ENCODE peak calls at places on chromosomes 12 and 14, in nine cellular contexts. T, W, H, J, L, Q, F, B and O are unnamed samples.
A peak's percentile ranks its signal among the peaks of the same experiment; 100 is the strongest.

GRCh38 chr12:49637401-49637800 is 14.0 kb downstream of the PRPF40B start:
- DNase-seq in H (no peak), B (no peak), J (no peak), W (no peak), F (no peak), L (no peak), Q (no peak), T (no peak), O (no peak)

GRCh38 chr14:49984419-49984818 is 91.5 kb downstream of the ARF6 start:
- DNase-seq in W (no peak), Q (no peak), T (no peak), L (no peak), H (no peak), F (no peak), B (no peak), J (no peak), O (no peak)

GRCh38 chr12:25377475-25378179 is 126.9 kb upstream of the KRAS start:
- DNase-seq in W (no peak), Q (peak; percentile 20), F (no peak), J (no peak), B (no peak), T (no peak), L (no peak), H (no peak), O (no peak)

GRCh38 chr14:60315591-60315990 is 66.6 kb downstream of the PPM1A start:
- DNase-seq in W (no peak), H (no peak), F (no peak), Q (no peak), B (no peak), L (no peak), J (no peak), T (no peak), O (no peak)

GRCh38 chr12:78802593-78802992 is 62.0 kb upstream of the SYT1 start:
- DNase-seq in Q (no peak), H (no peak), B (no peak), J (no peak), T (no peak), L (no peak), W (no peak), F (no peak), O (no peak)

GRCh38 chr14:38502241-38502640 is 246.3 kb upstream of the CLEC14A start:
- DNase-seq in T (no peak), W (no peak), J (no peak), B (no peak), F (no peak), H (no peak), Q (no peak), L (no peak), O (no peak)

GRCh38 chr12:129083121-129083520 is 229.8 kb downstream of the GLT1D1 start:
- DNase-seq in H (no peak), T (no peak), L (no peak), W (no peak), Q (no peak), B (no peak), J (no peak), F (no peak), O (no peak)

GRCh38 chr14:103517626-103518415 is 4.8 kb downstream of the CKB start:
- DNase-seq in Q (no peak), L (peak; percentile 63), J (peak; percentile 53), T (no peak), F (peak; percentile 64), W (no peak), H (no peak), B (no peak), O (no peak)

GRCh38 chr12:111607239-111607638 is 8.1 kb upstream of the ATXN2 start:
- DNase-seq in J (no peak), L (no peak), F (no peak), B (no peak), W (no peak), T (no peak), H (no peak), Q (no peak), O (no peak)

GRCh38 chr12:98259667-98260066 is 255.7 kb upstream of the TMPO start:
- DNase-seq in T (no peak), H (no peak), J (no peak), L (no peak), F (no peak), B (no peak), W (no peak), Q (no peak), O (no peak)

GRCh38 chr14:52703664-52704063 is 3.3 kb upstream of the PSMC6 start:
- DNase-seq in H (no peak), B (no peak), J (no peak), W (no peak), F (no peak), L (no peak), Q (no peak), T (no peak), O (no peak)

GRCh38 chr14:89466460-89466859 is 49.4 kb upstream of the FOXN3 start:
- DNase-seq in W (no peak), T (no peak), B (no peak), Q (peak; percentile 54), J (no peak), F (peak; percentile 58), H (no peak), L (no peak), O (no peak)

GRCh38 chr14:42806909-42807315 is 1200.2 kb downstream of the LRFN5 start:
- DNase-seq in Q (no peak), B (no peak), H (no peak), L (no peak), J (no peak), W (no peak), F (no peak), T (no peak), O (no peak)

GRCh38 chr12:85711735-85712390 is 124.3 kb downstream of the RASSF9 start:
- DNase-seq in F (no peak), T (no peak), Q (no peak), J (peak; percentile 36), L (no peak), W (no peak), H (no peak), B (peak; percentile 81), O (no peak)

DNA sequence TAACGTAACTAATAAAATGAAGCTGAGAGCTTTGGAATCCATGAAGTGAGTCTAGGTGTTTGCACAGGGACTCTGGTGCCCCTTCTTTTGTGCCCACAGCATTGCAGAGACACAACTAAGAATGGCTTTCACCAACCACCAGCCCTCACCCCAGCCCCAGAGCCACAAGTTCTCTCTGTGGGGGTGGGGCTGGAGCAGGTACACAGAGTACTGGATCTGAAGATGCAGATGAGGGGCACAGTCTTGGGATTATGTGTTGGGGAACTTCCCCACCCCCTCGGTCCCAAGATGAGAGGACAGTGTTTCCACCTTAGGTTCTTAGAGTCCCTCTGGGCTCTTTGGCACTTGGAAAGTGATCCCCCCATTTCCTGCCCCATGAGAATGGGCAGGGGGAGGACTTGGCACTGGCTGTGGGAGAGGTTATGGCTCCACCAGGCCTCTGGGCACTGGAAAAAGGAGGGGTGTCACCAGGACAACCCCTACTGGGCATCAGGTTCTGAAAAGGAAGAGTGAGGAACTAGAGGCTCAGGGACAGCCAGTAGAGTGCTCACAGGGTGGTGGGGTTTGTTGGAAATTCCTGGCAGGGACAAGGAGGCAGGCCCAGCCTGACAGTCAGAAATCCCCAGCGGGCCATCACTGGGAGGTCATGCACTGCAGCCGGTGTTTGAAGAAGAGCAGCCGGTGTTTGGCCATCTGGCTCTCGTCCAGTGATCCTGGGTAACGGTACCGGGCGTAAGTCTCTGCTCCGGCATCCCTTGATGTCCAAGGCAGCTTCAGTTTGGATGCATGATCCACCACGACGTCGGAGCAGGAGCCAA is 6.7 kb downstream of the B4GALNT1 start:
- DNase-seq in L (no peak), Q (no peak), B (no peak), F (no peak), W (no peak), T (no peak), J (no peak), H (peak; percentile 97), O (no peak)
- H3K27me3 ChIP-seq in L (peaks cover 52% of the 10 kb centered on the region), Q (peaks cover 54% of the 10 kb centered on the region), B (no peaks in the 10 kb centered on the region), F (no peaks in the 10 kb centered on the region), W (peaks cover 39% of the 10 kb centered on the region), T (peaks cover 78% of the 10 kb centered on the region), J (no peaks in the 10 kb centered on the region), H (peaks cover 31% of the 10 kb centered on the region), O (no peaks in the 10 kb centered on the region)

GRCh38 chr12:14896477-14897184 is 11.0 kb upstream of the MGP start:
- DNase-seq in J (no peak), L (no peak), W (no peak), Q (no peak), H (no peak), T (no peak), F (no peak), B (no peak), O (no peak)

GRCh38 chr12:14893471-14894250 is 8.0 kb upstream of the MGP start:
- DNase-seq in B (peak; percentile 57), F (no peak), J (no peak), T (peak; percentile 57), Q (no peak), W (no peak), H (no peak), L (no peak), O (peak; percentile 31)

GRCh38 chr12:14892726-14893442 is 7.2 kb upstream of the MGP start:
- DNase-seq in T (peak; percentile 57), W (no peak), L (peak; percentile 73), J (peak; percentile 72), F (no peak), H (no peak), B (peak; percentile 83), Q (no peak), O (peak; percentile 81)
- H3K27ac ChIP-seq in T (peak overlapping the region; percentile 76), W (no peak overlapping the region), L (peak overlapping the region; percentile 76), J (peak overlapping the region; percentile 77), F (peak overlapping the region; percentile 91), H (no peak overlapping the region), B (peak overlapping the region; percentile 78), Q (no peak overlapping the region), O (peak overlapping the region; percentile 75)

DNA sequence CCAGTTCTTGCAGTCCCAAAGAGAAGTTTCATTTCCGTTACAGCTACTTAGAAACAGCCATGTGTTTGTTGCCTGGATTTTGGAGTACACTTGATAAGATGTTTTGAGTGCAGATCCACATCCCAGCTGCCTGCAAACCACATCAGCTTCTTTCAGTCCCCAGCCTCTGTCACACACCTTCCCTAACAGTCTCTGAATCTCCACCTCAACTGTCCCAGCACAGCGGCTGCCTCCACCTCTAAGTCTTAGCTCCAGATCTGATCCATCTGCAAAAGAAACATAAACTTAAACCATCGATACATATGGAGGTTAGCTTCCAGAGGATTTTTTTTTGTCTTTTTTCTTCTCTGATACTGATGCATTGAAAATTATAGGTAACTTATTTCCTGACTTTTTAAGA is 8.4 kb downstream of the CD163 start:
- DNase-seq in F (no peak), Q (no peak), L (no peak), T (no peak), B (no peak), W (no peak), J (no peak), H (no peak), O (no peak)
- H3K4me3 ChIP-seq in F (no peak overlapping the region), Q (no peak overlapping the region), L (no peak overlapping the region), T (no peak overlapping the region), B (no peak overlapping the region), W (no peak overlapping the region), J (no peak overlapping the region), H (no peak overlapping the region), O (no peak overlapping the region)

DNA sequence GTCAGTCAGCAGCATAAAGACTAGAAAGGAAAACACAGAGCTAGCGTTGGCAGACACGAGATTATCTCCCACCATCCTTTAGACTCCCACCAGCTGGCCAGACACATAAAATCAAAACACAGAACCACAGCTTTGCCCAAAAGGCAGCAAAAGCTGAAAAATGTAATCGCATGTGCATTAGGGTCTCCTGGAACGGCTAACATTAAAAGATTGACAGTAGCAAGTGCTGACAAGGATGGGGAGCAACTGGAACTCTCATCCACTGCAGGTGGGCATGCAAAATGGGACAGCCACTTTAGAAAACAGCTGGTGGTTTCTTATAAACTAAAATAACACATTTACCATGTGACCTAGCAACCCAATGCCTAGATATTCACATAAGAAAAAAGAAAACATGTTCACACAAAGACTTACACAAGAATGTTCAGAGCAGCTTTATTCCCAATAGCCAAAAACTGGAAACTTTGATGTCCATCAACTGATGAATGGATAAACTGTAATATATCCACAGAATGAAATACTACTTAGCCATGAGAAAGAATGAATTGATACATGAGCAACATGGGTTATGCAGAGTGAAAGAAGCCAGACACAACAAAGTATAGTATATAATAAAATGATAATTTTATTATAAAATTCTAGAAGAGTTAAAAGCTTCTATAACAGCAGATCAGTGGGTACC is 37.7 kb downstream of the NCOR2 start:
- DNase-seq in T (no peak), B (no peak), Q (no peak), J (no peak), L (no peak), F (no peak), H (no peak), W (no peak), O (no peak)
- H3K27me3 ChIP-seq in T (no peaks in the 10 kb centered on the region), B (no peaks in the 10 kb centered on the region), Q (no peaks in the 10 kb centered on the region), J (no peaks in the 10 kb centered on the region), L (no peaks in the 10 kb centered on the region), F (no peaks in the 10 kb centered on the region), H (no peaks in the 10 kb centered on the region), W (no peaks in the 10 kb centered on the region), O (no peaks in the 10 kb centered on the region)